ENCODE peak calls at places on chromosomes 16 and 17, in five cellular contexts. S is testis, O is BJ, I is A549, Z is endothelial cell of umbilical vein. C is an unnamed sample.

GRCh38 chr17:65688307-65688706 is 126.9 kb upstream of the AXIN2 start:
- DNase-seq in O (no peak), S (no peak), Z (no peak), I (no peak), C (no peak)

GRCh38 chr16:48426244-48427135 is 41.3 kb upstream of the SIAH1 start:
- DNase-seq in I (no peak), Z (no peak), O (no peak), S (no peak), C (peak; percentile 63)

GRCh38 chr17:8292639-8293395 is 2.4 kb downstream of the SLC25A35 start:
- DNase-seq in I (no peak), O (no peak), S (no peak), Z (no peak), C (no peak)

GRCh38 chr16:27748868-27749546 is 199.1 kb downstream of the KATNIP start:
- DNase-seq in Z (peak; percentile 62), S (peak; percentile 40), I (peak; percentile 51), O (peak; percentile 85), C (peak; percentile 87)

GRCh38 chr16:67000384-67001158 is 12.2 kb downstream of the CES4A start:
- DNase-seq in I (peak; percentile 58), O (no peak), Z (peak; percentile 31), S (peak; percentile 76), C (peak; percentile 91)

GRCh38 chr16:27291722-27292240 is 22.0 kb upstream of the IL4R start:
- DNase-seq in O (no peak), I (no peak), Z (no peak), S (no peak), C (no peak)

GRCh38 chr16:22673463-22673862 is 140.5 kb upstream of the HS3ST2 start:
- DNase-seq in S (no peak), O (no peak), Z (no peak), I (no peak), C (no peak)

GRCh38 chr16:81251871-81252270 is 13.4 kb downstream of the BCO1 start:
- DNase-seq in Z (no peak), S (peak; percentile 60), I (no peak), O (peak; percentile 50), C (no peak)

GRCh38 chr16:2792945-2793344 is 5.3 kb upstream of the PRSS41 start:
- DNase-seq in S (no peak), Z (no peak), O (no peak), I (no peak), C (no peak)

GRCh38 chr17:28738680-28739384 is 5.0 kb upstream of the TRAF4 start:
- DNase-seq in I (no peak), S (no peak), Z (no peak), O (no peak), C (no peak)

GRCh38 chr16:6753553-6753952 is 579.1 kb upstream of the RBFOX1 start:
- DNase-seq in I (no peak), O (no peak), S (no peak), Z (no peak), C (no peak)

GRCh38 chr16:46836521-46837292 is 5.7 kb upstream of the C16orf87 start:
- DNase-seq in I (no peak), Z (no peak), O (no peak), S (no peak), C (no peak)

GRCh38 chr16:46830902-46831647 is at the start of gene C16orf87:
- DNase-seq in Z (peak; percentile 93), O (peak; percentile 54), S (peak; percentile 96), I (peak; percentile 96), C (peak; percentile 93)

GRCh38 chr16:46833465-46833810 is 2.5 kb upstream of the C16orf87 start:
- DNase-seq in I (no peak), S (no peak), Z (no peak), O (no peak), C (no peak)

GRCh38 chr16:46830417-46830901 is 521 bp downstream of the C16orf87 start:
- DNase-seq in O (no peak), I (no peak), Z (no peak), S (peak; percentile 35), C (peak; percentile 38)

DNA sequence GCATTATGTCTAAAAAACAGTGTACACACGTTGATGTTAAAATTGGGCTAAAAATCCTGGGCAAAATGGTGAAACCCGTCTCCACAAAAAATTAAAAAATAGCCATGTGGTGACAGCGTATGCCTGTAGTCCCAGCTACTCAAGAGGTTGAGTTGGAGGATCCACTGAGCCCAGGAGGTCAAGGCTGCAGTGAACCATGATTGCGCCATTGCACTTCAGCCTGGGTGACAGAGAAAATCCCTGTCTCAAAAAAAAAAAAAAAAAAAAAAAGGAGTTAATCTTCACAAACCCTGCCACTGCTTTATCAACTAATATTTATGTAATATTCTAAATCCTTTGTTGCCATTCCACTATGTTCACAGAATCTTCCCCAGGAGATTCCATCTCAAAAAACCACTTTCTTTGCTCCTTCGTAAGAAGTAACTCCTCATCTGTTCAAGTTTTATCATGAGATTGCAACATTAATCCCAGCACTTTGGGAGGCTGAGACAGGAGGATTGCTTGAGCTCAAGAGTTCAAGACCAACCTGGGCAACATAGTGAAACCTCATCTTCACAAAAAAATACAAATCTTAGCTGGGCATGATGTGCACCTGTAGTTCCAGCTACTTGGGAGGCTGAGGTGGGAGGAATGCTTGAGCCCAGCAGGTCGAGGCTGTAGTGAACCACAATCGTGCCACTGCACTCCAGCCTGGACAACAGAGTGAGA is 1.9 kb upstream of the C16orf87 start:
- DNase-seq in Z (no peak), I (no peak), O (no peak), S (no peak), C (no peak)
- TF ChIP-seq CTCF in Z (no peak), I (no peak), O (no peak), S (no peak), C (no peak)

DNA sequence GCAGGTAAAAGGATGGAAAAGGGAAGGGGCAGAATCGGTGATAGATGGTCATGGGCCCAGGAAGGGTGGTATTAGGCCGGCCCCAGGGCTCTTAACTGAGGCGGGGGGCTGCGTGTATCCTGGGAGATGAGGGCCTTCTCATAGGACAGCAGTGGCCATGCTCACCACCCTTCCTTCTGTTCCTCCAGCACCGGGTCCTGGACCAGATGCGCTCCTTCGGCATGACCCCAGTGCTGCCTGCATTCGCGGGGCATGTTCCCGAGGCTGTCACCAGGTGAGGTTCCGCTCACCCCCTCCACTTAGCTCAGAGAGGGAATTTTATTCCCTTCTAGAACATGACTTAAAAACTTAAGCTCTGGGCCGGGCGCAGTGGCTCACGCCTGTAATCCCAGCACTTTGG is 2.4 kb downstream of the NAGLU start:
- DNase-seq in Z (no peak), O (no peak), I (no peak), S (no peak), C (no peak)
- H3K4me3 ChIP-seq in Z (no peak overlapping the region), O (no peak overlapping the region), I (no peak overlapping the region), S (no peak overlapping the region), C (no peak overlapping the region)

GRCh38 chr17:73430165-73430680 is 118.4 kb upstream of the CDC42EP4 start:
- DNase-seq in O (no peak), Z (no peak), I (no peak), S (no peak), C (no peak)
- TF ChIP-seq CTCF in O (no peak), Z (no peak), I (no peak), S (no peak), C (no peak)

DNA sequence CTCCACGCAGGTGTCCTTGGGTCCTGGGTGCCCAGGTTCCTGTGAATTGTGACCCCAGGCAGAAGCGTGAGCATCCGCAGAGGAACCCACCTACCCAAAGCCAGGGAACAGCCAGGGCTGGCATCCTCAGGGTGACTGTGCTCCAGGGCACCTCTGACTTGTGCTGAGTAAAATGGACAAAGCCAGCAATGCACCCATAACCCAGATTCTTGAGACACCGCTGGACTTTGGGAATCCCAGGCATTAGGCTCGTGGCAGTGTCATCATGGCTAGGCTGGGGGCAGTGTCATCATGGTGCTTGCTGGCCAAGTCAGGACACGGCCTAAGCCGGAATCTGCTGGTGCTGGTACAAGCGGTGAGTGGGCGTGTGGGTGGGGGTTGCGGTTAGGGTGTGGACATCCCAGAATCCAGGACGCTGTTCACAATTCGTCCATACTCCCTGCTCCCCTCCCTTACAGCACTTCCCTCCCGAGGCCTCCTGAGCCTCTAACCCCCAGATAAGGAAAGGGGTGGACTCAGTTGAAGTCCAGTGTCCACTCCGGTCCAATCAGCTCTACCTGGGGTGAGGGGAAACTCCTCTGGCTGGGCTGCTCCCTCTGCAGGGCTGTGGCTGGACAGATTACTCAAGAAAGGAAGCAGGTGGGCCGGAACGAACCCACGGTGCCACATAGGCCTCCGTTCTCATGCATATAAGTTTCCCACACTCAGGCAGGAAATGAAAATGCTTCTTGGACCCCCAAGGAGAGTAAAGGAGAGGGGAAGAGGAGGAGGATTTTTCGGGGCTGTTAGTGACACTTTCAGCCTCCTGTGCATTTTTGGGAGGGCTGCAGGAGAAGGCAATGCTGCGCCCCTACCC is 138.9 kb downstream of the SEC14L1 start:
- DNase-seq in O (no peak), S (no peak), I (no peak), Z (no peak), C (no peak)
- H3K4me3 ChIP-seq in O (no peak overlapping the region), S (no peak overlapping the region), I (no peak overlapping the region), Z (no peak overlapping the region), C (no peak overlapping the region)

DNA sequence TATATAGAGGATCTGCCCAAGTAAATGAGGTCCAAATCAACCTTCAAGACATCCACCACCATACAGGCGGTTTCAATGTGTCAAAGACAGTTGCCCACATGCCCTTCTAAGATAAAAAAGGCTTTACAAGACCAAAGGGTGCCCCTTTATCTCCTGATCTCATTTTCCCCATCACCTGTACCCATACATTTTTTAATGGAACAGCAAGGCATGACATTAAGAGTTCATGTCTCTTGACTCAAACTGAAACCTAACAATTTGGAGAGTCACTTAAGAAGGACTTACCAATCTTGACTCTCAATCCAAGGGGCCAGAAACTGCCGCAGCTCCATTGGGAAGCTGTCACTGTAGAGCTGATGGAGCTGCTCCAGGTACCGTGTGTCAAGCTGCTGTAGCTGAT is 40.1 kb downstream of the STAT3 start:
- DNase-seq in S (no peak), Z (no peak), O (no peak), I (no peak), C (no peak)
- TF ChIP-seq CTCF in S (no peak), Z (no peak), O (no peak), I (no peak), C (no peak)

DNA sequence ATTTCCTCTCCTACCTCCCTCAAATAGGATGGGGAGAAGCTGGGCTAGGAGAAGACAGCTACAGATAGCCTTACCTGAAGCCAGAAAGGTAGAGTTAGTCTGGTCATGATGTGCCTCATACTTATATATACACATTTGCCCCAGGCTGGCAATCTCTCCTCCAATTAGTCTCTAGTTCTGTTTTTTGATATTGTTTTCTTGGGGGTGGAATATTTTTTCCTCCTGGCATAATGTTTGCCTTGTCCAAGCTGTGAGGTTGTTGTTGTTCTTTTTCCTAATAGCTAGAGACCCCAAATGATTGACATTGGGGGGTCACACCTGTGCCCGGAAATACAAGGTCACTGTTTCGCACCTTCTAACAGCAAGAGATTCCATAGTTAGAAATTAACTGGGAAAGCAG is at the start of gene UMOD:
- DNase-seq in S (no peak), Z (no peak), O (no peak), I (no peak), C (no peak)
- H3K4me3 ChIP-seq in S (no peak within 1 kb of the TSS), Z (no peak within 1 kb of the TSS), O (no peak within 1 kb of the TSS), I (no peak within 1 kb of the TSS), C (no peak within 1 kb of the TSS)

C was measured in thyroid gland.